ENCODE peak calls at places on chromosomes 11 and 22, in four cellular contexts. One of them, this sample, is unnamed.

GRCh38 chr11:10666556-10666955 is 27.0 kb downstream of the IRAG1 start:
- DNase-seq in AG09319: no peak
- DNase-seq in dermis microvascular lymphatic vessel endothelial cell: no peak
- DNase-seq in central memory CD8-positive, alpha-beta T cell: no peak
- DNase-seq in this sample: no peak

GRCh38 chr11:68370211-68371111 is 58.1 kb downstream of the LRP5 start:
- DNase-seq in AG09319: no peak
- DNase-seq in dermis microvascular lymphatic vessel endothelial cell: no peak
- DNase-seq in central memory CD8-positive, alpha-beta T cell: no peak
- DNase-seq in this sample: peak

GRCh38 chr11:111836162-111836561 is 35.2 kb downstream of the ALG9 start:
- DNase-seq in AG09319: no peak
- DNase-seq in dermis microvascular lymphatic vessel endothelial cell: no peak
- DNase-seq in central memory CD8-positive, alpha-beta T cell: no peak
- DNase-seq in this sample: no peak

GRCh38 chr11:119702261-119702591 is 26.8 kb downstream of the NECTIN1 start:
- DNase-seq in AG09319: no peak
- DNase-seq in dermis microvascular lymphatic vessel endothelial cell: no peak
- DNase-seq in central memory CD8-positive, alpha-beta T cell: no peak
- DNase-seq in this sample: no peak

GRCh38 chr11:112082729-112083128 is 3.8 kb downstream of the TIMM8B start:
- DNase-seq in AG09319: no peak
- DNase-seq in dermis microvascular lymphatic vessel endothelial cell: no peak
- DNase-seq in central memory CD8-positive, alpha-beta T cell: no peak
- DNase-seq in this sample: peak

GRCh38 chr11:5596611-5597201 is at the start of gene TRIM6:
- DNase-seq in AG09319: no peak
- DNase-seq in dermis microvascular lymphatic vessel endothelial cell: no peak
- DNase-seq in central memory CD8-positive, alpha-beta T cell: no peak
- DNase-seq in this sample: no peak

GRCh38 chr11:14320020-14320419 is 39.0 kb downstream of the RRAS2 start:
- DNase-seq in AG09319: no peak
- DNase-seq in dermis microvascular lymphatic vessel endothelial cell: no peak
- DNase-seq in central memory CD8-positive, alpha-beta T cell: no peak
- DNase-seq in this sample: no peak

GRCh38 chr22:41722496-41722895 is 23.2 kb downstream of the MEI1 start:
- DNase-seq in AG09319: no peak
- DNase-seq in dermis microvascular lymphatic vessel endothelial cell: no peak
- DNase-seq in central memory CD8-positive, alpha-beta T cell: no peak
- DNase-seq in this sample: no peak

GRCh38 chr11:108871152-108871551 is 206.3 kb downstream of the DDX10 start:
- DNase-seq in AG09319: peak
- DNase-seq in dermis microvascular lymphatic vessel endothelial cell: peak
- DNase-seq in central memory CD8-positive, alpha-beta T cell: no peak
- DNase-seq in this sample: no peak

GRCh38 chr11:66687831-66688281 is 10.2 kb upstream of the RBM4B start:
- DNase-seq in AG09319: no peak
- DNase-seq in dermis microvascular lymphatic vessel endothelial cell: no peak
- DNase-seq in central memory CD8-positive, alpha-beta T cell: no peak
- DNase-seq in this sample: no peak

GRCh38 chr11:28619870-28620540 is 511.8 kb downstream of the METTL15 start:
- DNase-seq in AG09319: no peak
- DNase-seq in dermis microvascular lymphatic vessel endothelial cell: no peak
- DNase-seq in central memory CD8-positive, alpha-beta T cell: no peak
- DNase-seq in this sample: no peak

This sample was measured in GM04504.